ENCODE peak calls at places on chromosomes 3 and 15, in six cellular contexts. N is HCT116, A is GM12878, G is HepG2, J is K562, V is H1. M is an unnamed sample.
A peak's percentile ranks its signal among the peaks of the same experiment; 100 is the strongest.

GRCh38 chr3:122893754-122894668 is 99.1 kb downstream of the SLC49A4 start:
- DNase-seq in J (no peak), A (no peak), N (no peak), V (no peak), G (peak; percentile 13), M (peak; percentile 27)

GRCh38 chr3:189353318-189353958 is 181.7 kb downstream of the TPRG1 start:
- DNase-seq in G (no peak), N (peak; percentile 16), A (no peak), J (no peak), V (no peak), M (no peak)

GRCh38 chr3:156471431-156471830 is 83.5 kb downstream of the SSR3 start:
- DNase-seq in G (no peak), V (no peak), N (no peak), A (no peak), J (no peak), M (no peak)

GRCh38 chr3:28901029-28901428 is 379.8 kb upstream of the RBMS3 start:
- DNase-seq in J (no peak), N (no peak), G (no peak), V (no peak), A (no peak), M (no peak)

GRCh38 chr15:27679621-27680521 is 419.2 kb downstream of the OCA2 start:
- DNase-seq in N (no peak), G (no peak), J (no peak), V (no peak), A (no peak), M (peak; percentile 13)

GRCh38 chr15:43209059-43209824 is 11.6 kb downstream of the EPB42 start:
- DNase-seq in J (peak; percentile 78), V (no peak), A (no peak), G (peak; percentile 41), N (no peak), M (no peak)

GRCh38 chr3:146131616-146132410 is 29.2 kb downstream of the PLOD2 start:
- DNase-seq in N (no peak), V (no peak), A (no peak), G (peak; percentile 33), J (no peak), M (no peak)

GRCh38 chr15:101267320-101268104 is 9.8 kb downstream of the SELENOS start:
- DNase-seq in A (no peak), J (peak; percentile 51), N (no peak), V (no peak), G (no peak), M (no peak)

GRCh38 chr15:42707068-42707467 is 29.9 kb downstream of the CDAN1 start:
- DNase-seq in N (no peak), A (no peak), J (no peak), G (no peak), V (no peak), M (no peak)

GRCh38 chr15:30953731-30954378 is 37.6 kb downstream of the MTMR10 start:
- DNase-seq in A (no peak), V (peak; percentile 15), J (peak; percentile 79), G (no peak), N (peak; percentile 71), M (no peak)

GRCh38 chr15:60469893-60470641 is 8.9 kb downstream of the ICE2 start:
- DNase-seq in J (no peak), A (no peak), N (no peak), G (peak; percentile 21), V (no peak), M (no peak)

GRCh38 chr3:15260531-15260930 is 54.5 kb downstream of the CAPN7 start:
- DNase-seq in G (no peak), A (no peak), N (no peak), V (no peak), J (no peak), M (no peak)

GRCh38 chr15:62119224-62119925 is 45.7 kb downstream of the C2CD4B start:
- DNase-seq in J (no peak), G (peak; percentile 51), N (peak; percentile 44), A (no peak), V (no peak), M (no peak)
- H3K9ac ChIP-seq in J (no peak overlapping the region), G (peak overlapping the region; percentile 37), N (no peak overlapping the region), A (no peak overlapping the region), V (no peak overlapping the region), M (no peak overlapping the region)

DNA sequence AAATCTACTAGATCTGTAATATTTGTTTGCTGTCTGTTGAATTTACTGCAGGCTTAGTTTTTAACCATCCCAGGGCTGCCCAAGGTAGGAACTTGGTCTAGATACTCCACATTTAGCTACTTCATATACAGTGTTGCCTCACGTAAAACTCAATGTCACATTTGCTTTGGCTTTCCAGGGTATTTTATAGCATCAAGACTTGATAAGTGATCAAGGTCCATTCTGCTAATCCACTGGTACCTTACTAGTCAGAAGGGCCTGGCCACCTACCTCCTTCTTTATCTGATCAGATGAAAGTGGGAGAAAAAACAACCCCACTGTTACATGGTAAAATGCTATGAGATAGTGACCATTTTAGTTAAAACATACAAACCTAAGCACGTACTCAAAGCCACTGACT is 25.5 kb upstream of the GREM1 start:
- DNase-seq in V (no peak), A (no peak), G (no peak), J (no peak), N (no peak), M (no peak)
- H3K4me1 ChIP-seq in V (no peaks in the 10 kb centered on the region), A (no peaks in the 10 kb centered on the region), G (peaks cover 11% of the 10 kb centered on the region), J (no peaks in the 10 kb centered on the region), N (no peaks in the 10 kb centered on the region), M (no peaks in the 10 kb centered on the region)

GRCh38 chr3:62737449-62737848 is 137.8 kb downstream of the CADPS start:
- DNase-seq in G (no peak), V (no peak), N (no peak), J (no peak), A (no peak), M (no peak)

GRCh38 chr3:62727576-62727975 is 147.6 kb downstream of the CADPS start:
- DNase-seq in J (no peak), G (no peak), N (no peak), A (no peak), V (no peak), M (no peak)

GRCh38 chr3:62735510-62735909 is 139.7 kb downstream of the CADPS start:
- DNase-seq in V (no peak), G (no peak), N (no peak), J (no peak), A (no peak), M (no peak)

GRCh38 chr3:62727981-62728380 is 147.2 kb downstream of the CADPS start:
- DNase-seq in G (no peak), J (no peak), A (no peak), N (no peak), V (no peak), M (no peak)

DNA sequence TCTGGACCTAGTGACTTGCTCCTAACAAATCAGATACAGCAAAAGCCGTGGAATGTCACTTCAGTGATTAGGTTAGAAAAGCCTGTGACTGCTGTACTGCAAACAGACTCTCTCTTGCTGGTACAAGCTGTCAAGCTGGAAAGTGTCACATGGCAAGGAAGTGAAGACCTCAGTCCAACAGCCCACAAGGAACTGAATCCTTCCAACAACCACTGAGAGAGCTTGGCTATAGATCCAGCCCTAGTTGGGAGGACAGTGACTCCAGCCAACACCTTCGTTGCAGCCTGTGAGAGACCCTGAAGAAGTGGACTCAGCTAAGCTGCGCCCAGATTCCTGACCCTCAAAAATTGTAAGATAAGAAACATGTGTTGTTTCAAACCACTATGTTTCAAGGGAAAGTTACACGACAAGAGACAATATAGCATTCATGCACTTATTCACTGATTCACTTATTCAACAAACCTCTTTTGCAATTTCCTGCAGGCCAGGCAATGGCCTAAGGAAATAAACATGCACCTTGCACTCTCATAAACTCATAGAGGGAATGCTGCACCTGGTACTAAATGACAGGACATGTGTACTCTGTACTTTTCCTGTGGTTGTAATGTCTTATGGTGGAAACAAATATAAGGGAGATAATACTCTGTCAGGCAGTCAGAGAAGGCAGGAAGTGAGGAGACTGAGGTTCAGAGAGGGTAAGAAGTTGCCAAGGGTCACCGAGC is 142.9 kb downstream of the CADPS start:
- DNase-seq in V (no peak), N (no peak), G (peak; percentile 88), A (no peak), J (no peak), M (no peak)
- TF ChIP-seq ZNF274 in V (no peak), N (no peak), G (no peak), A (no peak), J (no peak), M (no peak)

DNA sequence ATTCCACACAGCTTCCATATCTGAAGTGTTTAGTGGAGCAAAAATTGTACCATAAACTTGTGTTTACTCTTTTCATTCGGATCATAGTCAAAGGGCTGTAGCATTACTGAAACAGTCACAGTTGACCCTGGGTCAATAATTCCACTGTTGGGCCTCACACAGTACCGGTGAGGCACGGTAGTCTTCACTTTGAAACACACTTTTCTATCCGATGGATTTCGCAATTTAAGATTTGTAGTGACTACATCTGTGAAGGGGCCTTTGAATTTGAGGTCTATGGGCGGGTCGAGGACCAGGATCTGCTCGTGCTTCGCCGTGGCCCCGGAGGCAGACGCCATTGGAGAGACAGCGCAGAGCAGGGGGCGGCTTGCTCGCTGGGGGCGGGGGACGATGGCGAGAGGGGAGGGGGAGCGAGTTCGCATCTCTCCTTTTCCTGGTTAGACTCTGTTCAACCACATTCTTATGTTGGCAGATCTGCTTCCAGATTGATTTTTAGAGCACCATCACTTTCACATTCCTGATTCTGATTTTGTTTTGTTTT is 19.8 kb downstream of the RLBP1 start:
- DNase-seq in N (no peak), G (no peak), A (no peak), J (no peak), V (no peak), M (no peak)
- H3K9ac ChIP-seq in N (no peak overlapping the region), G (no peak overlapping the region), A (no peak overlapping the region), J (no peak overlapping the region), V (no peak overlapping the region), M (no peak overlapping the region)

GRCh38 chr3:9978664-9979349 is 7.8 kb downstream of the EMC3 start:
- DNase-seq in J (peak; percentile 71), A (no peak), G (no peak), V (no peak), N (no peak), M (no peak)
- H3K4me1 ChIP-seq in J (peaks cover 45% of the 10 kb centered on the region), A (no peaks in the 10 kb centered on the region), G (peaks cover 44% of the 10 kb centered on the region), V (no peaks in the 10 kb centered on the region), N (peaks cover 19% of the 10 kb centered on the region), M (no peaks in the 10 kb centered on the region)